ENCODE peak calls at places on chromosomes 7 and 10, in seven cellular contexts. E, G, I, W, U, F and J are unnamed samples.
A peak's percentile ranks its signal among the peaks of the same experiment; 100 is the strongest.

GRCh38 chr10:5904227-5904626 is 14.2 kb downstream of the FBH1 start:
- DNase-seq in E (no peak), G (no peak), I (no peak), W (no peak), U (no peak), F (no peak), J (no peak)

GRCh38 chr7:30423793-30424505 is 54.6 kb downstream of the NOD1 start:
- DNase-seq in E (no peak), G (no peak), I (no peak), W (no peak), U (no peak), F (no peak), J (no peak)

GRCh38 chr10:48478980-48479811 is 125.7 kb downstream of the ARHGAP22 start:
- DNase-seq in E (no peak), G (no peak), I (no peak), W (peak; percentile 18), U (no peak), F (no peak), J (no peak)

GRCh38 chr7:16504019-16504418 is 22.6 kb upstream of the LRRC72 start:
- DNase-seq in E (peak; percentile 20), G (no peak), I (peak; percentile 4), W (no peak), U (no peak), F (no peak), J (no peak)

GRCh38 chr10:43688348-43688892 is 39.7 kb upstream of the ZNF32 start:
- DNase-seq in E (no peak), G (no peak), I (no peak), W (no peak), U (no peak), F (no peak), J (no peak)

GRCh38 chr10:97542169-97543024 is 30.2 kb upstream of the ANKRD2 start:
- DNase-seq in E (peak; percentile 95), G (peak; percentile 96), I (peak; percentile 95), W (peak; percentile 40), U (peak; percentile 60), F (no peak), J (peak; percentile 90)

GRCh38 chr10:119367841-119368549 is 160.6 kb downstream of the GRK5 start:
- DNase-seq in E (no peak), G (no peak), I (no peak), W (no peak), U (no peak), F (no peak), J (no peak)

GRCh38 chr10:116769791-116770190 is 27.4 kb upstream of the HSPA12A start:
- DNase-seq in E (peak; percentile 88), G (no peak), I (peak; percentile 56), W (no peak), U (no peak), F (no peak), J (no peak)

GRCh38 chr7:16646427-16647081 is 573 bp downstream of the BZW2 start:
- DNase-seq in E (no peak), G (peak; percentile 25), I (peak; percentile 56), W (no peak), U (no peak), F (peak; percentile 8), J (peak; percentile 51)

GRCh38 chr7:142855756-142856564 is 1.1 kb downstream of the EPHB6 start:
- DNase-seq in E (no peak), G (no peak), I (peak; percentile 15), W (peak; percentile 52), U (peak; percentile 70), F (no peak), J (peak; percentile 69)

GRCh38 chr7:83532229-83532628 is 116.7 kb downstream of the SEMA3E start:
- DNase-seq in E (no peak), G (peak; percentile 9), I (peak; percentile 43), W (no peak), U (no peak), F (no peak), J (peak; percentile 20)

GRCh38 chr7:7808156-7808555 is 89.7 kb upstream of the RPA3 start:
- DNase-seq in E (peak; percentile 62), G (peak; percentile 21), I (peak; percentile 64), W (no peak), U (no peak), F (no peak), J (peak; percentile 57)

GRCh38 chr7:147569514-147569913 is 1021.1 kb upstream of the C7orf33 start:
- DNase-seq in E (no peak), G (peak; percentile 2), I (no peak), W (no peak), U (no peak), F (no peak), J (no peak)

GRCh38 chr7:55335151-55335550 is 30.0 kb upstream of the LANCL2 start:
- DNase-seq in E (no peak), G (no peak), I (no peak), W (no peak), U (no peak), F (no peak), J (no peak)

GRCh38 chr10:122657734-122658133 is 41.9 kb downstream of the C10orf120 start:
- DNase-seq in E (no peak), G (no peak), I (no peak), W (no peak), U (no peak), F (no peak), J (no peak)

GRCh38 chr7:104045183-104045582 is 55.7 kb upstream of the RELN start:
- DNase-seq in E (no peak), G (no peak), I (peak; percentile 8), W (no peak), U (no peak), F (no peak), J (no peak)

GRCh38 chr7:67731704-67732103 is 735.1 kb downstream of the TYW1 start:
- DNase-seq in E (no peak), G (no peak), I (no peak), W (no peak), U (no peak), F (no peak), J (no peak)

GRCh38 chr7:97022451-97023306 is 2.0 kb downstream of the DLX5 start:
- DNase-seq in E (no peak), G (no peak), I (no peak), W (no peak), U (no peak), F (no peak), J (peak; percentile 63)

GRCh38 chr7:93147358-93147757 is 827 bp downstream of the SAMD9L start:
- DNase-seq in E (no peak), G (peak; percentile 36), I (peak; percentile 75), W (peak; percentile 27), U (peak; percentile 9), F (peak; percentile 20), J (peak; percentile 78)

GRCh38 chr7:80873140-80873539 is 45.7 kb downstream of the SEMA3C start:
- DNase-seq in E (no peak), G (no peak), I (no peak), W (no peak), U (no peak), F (no peak), J (no peak)

GRCh38 chr7:137687556-137688280 is 159.1 kb downstream of the DGKI start:
- DNase-seq in E (peak; percentile 63), G (no peak), I (peak; percentile 91), W (no peak), U (no peak), F (no peak), J (peak; percentile 72)